ENCODE peak calls at places on chromosomes 2 and 18, in five cellular contexts. H, Q, U, N and I are unnamed samples.

GRCh38 chr2:156864753-156865152 is 392.8 kb upstream of the GALNT5 start:
- DNase-seq in H (no peak), Q (no peak), U (no peak), N (no peak), I (no peak)

GRCh38 chr2:64863097-64863820 is 125.9 kb upstream of the SLC1A4 start:
- DNase-seq in H (no peak), Q (no peak), U (no peak), N (no peak), I (no peak)

GRCh38 chr2:194260185-194260584 is 1396.8 kb upstream of the SLC39A10 start:
- DNase-seq in H (no peak), Q (no peak), U (no peak), N (no peak), I (no peak)

GRCh38 chr18:46378126-46378863 is 274.1 kb downstream of the HAUS1 start:
- DNase-seq in H (no peak), Q (no peak), U (no peak), N (no peak), I (no peak)

GRCh38 chr2:182642328-182642727 is 73.7 kb upstream of the DNAJC10 start:
- DNase-seq in H (peak), Q (peak), U (peak), N (peak), I (no peak)

GRCh38 chr18:70288851-70289328 is at the start of gene SOCS6:
- DNase-seq in H (no peak), Q (peak), U (peak), N (peak), I (no peak)

GRCh38 chr2:240965296-240965904 is 33.0 kb upstream of the SNED1 start:
- DNase-seq in H (no peak), Q (no peak), U (no peak), N (peak), I (no peak)

GRCh38 chr18:75087119-75088020 is 121.6 kb downstream of the PTGR3 start:
- DNase-seq in H (no peak), Q (no peak), U (no peak), N (no peak), I (no peak)

GRCh38 chr18:51009071-51009470 is 20.9 kb upstream of the SMAD4 start:
- DNase-seq in H (no peak), Q (no peak), U (no peak), N (no peak), I (no peak)

GRCh38 chr2:88658318-88658717 is 31.1 kb upstream of the EIF2AK3 start:
- DNase-seq in H (no peak), Q (no peak), U (no peak), N (no peak), I (no peak)

GRCh38 chr2:7023542-7023941 is 106.3 kb downstream of the RNF144A start:
- DNase-seq in H (no peak), Q (no peak), U (no peak), N (no peak), I (no peak)

GRCh38 chr2:211328126-211328525 is 771.7 kb downstream of the CPS1 start:
- DNase-seq in H (no peak), Q (no peak), U (no peak), N (no peak), I (no peak)

GRCh38 chr18:78751664-78752063 is 228.0 kb upstream of the SALL3 start:
- DNase-seq in H (no peak), Q (no peak), U (no peak), N (no peak), I (no peak)

GRCh38 chr2:29694741-29695140 is 226.6 kb downstream of the ALK start:
- DNase-seq in H (no peak), Q (no peak), U (no peak), N (no peak), I (no peak)

GRCh38 chr2:95308426-95308990 is 11.4 kb downstream of the KCNIP3 start:
- DNase-seq in H (no peak), Q (no peak), U (no peak), N (no peak), I (no peak)

GRCh38 chr2:43450617-43451016 is 145.2 kb downstream of the THADA start:
- DNase-seq in H (no peak), Q (no peak), U (no peak), N (no peak), I (no peak)

GRCh38 chr2:71332413-71332866 is 858 bp downstream of the ZNF638 start:
- DNase-seq in H (no peak), Q (no peak), U (no peak), N (no peak), I (no peak)

GRCh38 chr2:19733951-19734425 is 167.8 kb downstream of the TTC32 start:
- DNase-seq in H (no peak), Q (no peak), U (no peak), N (no peak), I (no peak)

GRCh38 chr18:12290086-12290485 is 18.0 kb upstream of the TUBB6 start:
- DNase-seq in H (no peak), Q (no peak), U (no peak), N (no peak), I (peak)

GRCh38 chr2:86706220-86706619 is 13.9 kb upstream of the RMND5A start:
- DNase-seq in H (no peak), Q (no peak), U (no peak), N (no peak), I (no peak)

GRCh38 chr2:28393115-28393836 is 618 bp downstream of the FOSL2 start:
- DNase-seq in H (no peak), Q (peak), U (peak), N (peak), I (no peak)

GRCh38 chr2:100321881-100322820 is at the start of gene LONRF2:
- DNase-seq in H (no peak), Q (peak), U (peak), N (peak), I (no peak)

GRCh38 chr2:25129901-25130520 is 38.4 kb downstream of the POMC start:
- DNase-seq in H (no peak), Q (no peak), U (no peak), N (no peak), I (no peak)

GRCh38 chr2:108031471-108031941 is 45.2 kb downstream of the SLC5A7 start:
- DNase-seq in H (no peak), Q (no peak), U (no peak), N (no peak), I (no peak)

GRCh38 chr2:7097353-7097895 is 180.2 kb downstream of the RNF144A start:
- DNase-seq in H (peak), Q (peak), U (peak), N (peak), I (no peak)

GRCh38 chr2:27527182-27527581 is 30.5 kb downstream of the GCKR start:
- DNase-seq in H (no peak), Q (no peak), U (no peak), N (no peak), I (no peak)

GRCh38 chr2:130928385-130928784 is 91.7 kb downstream of the ARHGEF4 start:
- DNase-seq in H (no peak), Q (no peak), U (no peak), N (no peak), I (no peak)

GRCh38 chr2:17660219-17660618 is 93.4 kb downstream of the SMC6 start:
- DNase-seq in H (no peak), Q (no peak), U (no peak), N (no peak), I (no peak)

GRCh38 chr2:69436937-69437750 is at the start of gene NFU1:
- DNase-seq in H (peak), Q (peak), U (peak), N (peak), I (peak)
- TF ChIP-seq CTCF in H (peak), Q (peak), U (peak), N (peak), I (peak)

DNA sequence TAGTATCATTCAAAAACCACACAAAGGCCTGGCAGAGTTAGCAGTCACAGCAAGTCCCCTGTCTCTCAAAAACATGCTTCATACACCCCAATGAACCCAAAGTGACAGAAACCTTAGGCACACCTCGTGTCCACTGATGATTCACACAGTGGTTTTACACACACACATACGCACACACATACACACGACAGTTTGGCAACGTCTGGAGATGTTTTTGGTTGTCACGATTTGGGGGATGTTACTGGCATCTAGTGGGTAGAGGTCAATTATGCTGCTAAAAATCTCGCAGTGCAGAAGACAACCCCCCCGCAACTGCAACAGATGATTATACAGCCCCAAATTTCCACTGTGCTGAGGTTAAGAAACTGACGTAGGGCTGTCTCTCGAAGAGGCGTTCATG is 72.9 kb upstream of the PARD3B start:
- DNase-seq in H (no peak), Q (no peak), U (no peak), N (no peak), I (no peak)
- TF ChIP-seq CTCF in H (no peak), Q (no peak), U (no peak), N (no peak), I (no peak)

GRCh38 chr18:23209796-23210195 is 74.5 kb downstream of the CABLES1 start:
- DNase-seq in H (no peak), Q (no peak), U (no peak), N (no peak), I (no peak)

GRCh38 chr18:23210526-23210925 is 75.2 kb downstream of the CABLES1 start:
- DNase-seq in H (no peak), Q (no peak), U (no peak), N (no peak), I (no peak)

GRCh38 chr18:23211146-23211545 is 75.9 kb downstream of the CABLES1 start:
- DNase-seq in H (no peak), Q (no peak), U (no peak), N (no peak), I (no peak)

GRCh38 chr18:23213200-23213599 is 77.9 kb downstream of the CABLES1 start:
- DNase-seq in H (no peak), Q (no peak), U (no peak), N (no peak), I (no peak)

DNA sequence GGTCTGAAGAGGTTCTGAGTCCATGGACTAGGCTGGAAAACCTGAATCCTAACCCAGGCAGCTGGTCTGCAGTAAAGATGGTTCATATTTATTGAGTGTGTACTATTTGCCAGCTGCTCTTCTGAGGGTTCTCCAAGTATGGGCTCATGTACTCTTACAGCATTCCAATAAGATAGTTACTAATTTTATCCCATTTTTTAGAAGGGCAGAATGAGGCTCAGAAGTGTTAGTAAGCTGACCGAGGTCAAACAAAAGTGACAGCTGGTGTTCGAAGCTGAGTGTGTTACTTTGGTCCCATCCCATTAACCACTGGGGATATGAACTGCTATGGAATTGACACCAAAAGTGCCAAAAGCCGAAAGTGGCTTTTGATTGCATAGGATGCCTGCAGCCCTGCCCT is 76.9 kb downstream of the CABLES1 start:
- DNase-seq in H (no peak), Q (no peak), U (no peak), N (no peak), I (no peak)
- TF ChIP-seq CTCF in H (no peak), Q (no peak), U (no peak), N (no peak), I (no peak)

GRCh38 chr2:177165103-177165583 is 47.5 kb upstream of the HNRNPA3 start:
- DNase-seq in H (peak), Q (no peak), U (no peak), N (peak), I (no peak)

GRCh38 chr2:177164131-177164530 is 48.5 kb upstream of the HNRNPA3 start:
- DNase-seq in H (no peak), Q (no peak), U (no peak), N (no peak), I (no peak)

GRCh38 chr2:177161741-177162440 is 50.7 kb upstream of the HNRNPA3 start:
- DNase-seq in H (no peak), Q (peak), U (no peak), N (no peak), I (no peak)

GRCh38 chr2:177165731-177166711 is 46.6 kb upstream of the HNRNPA3 start:
- DNase-seq in H (peak), Q (no peak), U (no peak), N (no peak), I (no peak)

DNA sequence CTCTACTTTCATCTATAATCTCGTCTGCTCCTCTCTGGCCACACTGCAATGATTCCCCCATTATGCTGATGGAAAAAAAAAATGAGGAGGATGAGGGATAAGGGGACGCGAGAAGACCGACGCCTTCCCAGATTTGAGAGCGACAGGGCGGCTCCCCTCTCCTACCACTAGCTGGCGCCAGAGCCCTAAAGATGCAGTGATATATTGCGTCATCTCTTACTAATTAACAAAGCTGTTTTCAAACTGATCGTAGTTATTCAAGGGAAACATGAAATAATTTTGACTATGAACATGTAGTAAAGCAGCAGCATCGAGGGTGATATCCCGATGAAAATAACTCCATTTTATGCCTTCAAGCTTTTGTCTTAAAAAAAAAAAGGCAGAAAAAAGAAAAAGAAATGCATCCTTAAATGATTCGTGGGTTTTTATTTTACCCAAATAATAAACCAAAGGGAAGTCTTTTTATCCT is 48.0 kb upstream of the HNRNPA3 start:
- DNase-seq in H (peak), Q (peak), U (peak), N (peak), I (no peak)
- TF ChIP-seq CTCF in H (peak), Q (peak), U (peak), N (peak), I (peak)